ENCODE peak calls at places on chromosomes 7 and 10, in eight cellular contexts. D, T, Y, E, M, F, V and J are unnamed samples.

GRCh38 chr10:15439381-15439837 is 68.3 kb upstream of the FAM171A1 start:
- DNase-seq in M (no peak), T (peak; percentile 62), F (peak; percentile 43), V (peak; percentile 61), E (no peak), D (no peak), Y (peak; percentile 23), J (peak; percentile 51)

GRCh38 chr7:151167197-151167911 is at the start of gene GBX1:
- DNase-seq in E (no peak), V (peak; percentile 13), D (peak; percentile 56), F (no peak), Y (peak; percentile 26), T (peak; percentile 81), M (no peak), J (no peak)

GRCh38 chr10:14386202-14386593 is 55.5 kb upstream of the FRMD4A start:
- DNase-seq in V (peak; percentile 22), Y (peak; percentile 57), T (no peak), M (no peak), D (no peak), F (no peak), E (no peak), J (no peak)

GRCh38 chr7:77157446-77157845 is 35.0 kb downstream of the CCDC146 start:
- DNase-seq in F (no peak), E (no peak), M (no peak), Y (no peak), V (no peak), T (no peak), D (peak; percentile 3), J (no peak)

GRCh38 chr7:78443811-78444210 is 645.2 kb downstream of the PHTF2 start:
- DNase-seq in M (no peak), D (no peak), V (no peak), T (no peak), Y (peak; percentile 4), F (no peak), E (no peak), J (no peak)

GRCh38 chr7:142450206-142450605 is 192.3 kb upstream of the PRSS58 start:
- DNase-seq in F (no peak), Y (no peak), V (no peak), E (peak; percentile 57), M (no peak), T (no peak), D (no peak), J (no peak)

GRCh38 chr10:21649441-21649872 is 115.4 kb downstream of the MLLT10 start:
- DNase-seq in M (no peak), Y (no peak), E (no peak), D (no peak), V (no peak), F (no peak), T (no peak), J (no peak)

GRCh38 chr7:130369110-130369711 is 11.1 kb upstream of the CPA1 start:
- DNase-seq in V (peak; percentile 66), D (no peak), E (no peak), T (no peak), Y (peak; percentile 22), F (no peak), M (no peak), J (no peak)

GRCh38 chr10:113062977-113063967 is 113.2 kb downstream of the TCF7L2 start:
- DNase-seq in Y (no peak), M (no peak), T (peak; percentile 63), D (no peak), V (no peak), F (no peak), E (peak; percentile 67), J (no peak)

GRCh38 chr10:14884082-14884481 is 5.4 kb downstream of the SUV39H2 start:
- DNase-seq in F (no peak), V (no peak), T (no peak), D (no peak), M (no peak), Y (no peak), E (no peak), J (no peak)

GRCh38 chr10:76190871-76191270 is 759.4 kb downstream of the LRMDA start:
- DNase-seq in F (no peak), V (no peak), D (no peak), E (no peak), T (no peak), Y (no peak), M (no peak), J (no peak)

GRCh38 chr10:103153765-103154197 is 39.3 kb downstream of the NT5C2 start:
- DNase-seq in E (no peak), D (no peak), V (peak; percentile 48), Y (peak; percentile 20), M (no peak), T (no peak), F (peak; percentile 14), J (no peak)

GRCh38 chr10:44306762-44307161 is 78.1 kb downstream of the CXCL12 start:
- DNase-seq in F (no peak), M (no peak), V (no peak), E (no peak), T (no peak), D (no peak), Y (no peak), J (no peak)

GRCh38 chr7:28155964-28156363 is 24.6 kb downstream of the JAZF1 start:
- DNase-seq in M (no peak), D (no peak), Y (no peak), V (no peak), E (no peak), F (no peak), T (no peak), J (no peak)

GRCh38 chr10:125441151-125441550 is 241.8 kb downstream of the TEX36 start:
- DNase-seq in T (no peak), D (no peak), M (no peak), V (no peak), E (no peak), Y (no peak), F (no peak), J (no peak)

GRCh38 chr7:135210818-135211178 is 528 bp downstream of the WDR91 start:
- DNase-seq in D (no peak), Y (no peak), T (no peak), E (no peak), F (peak; percentile 9), V (peak; percentile 16), M (no peak), J (no peak)